ENCODE peak calls at places on chromosomes 13 and 19, in seven cellular contexts. G is neural crest cell; N is IMR-90; P is RWPE1; X is progenitor cell of endocrine pancreas; S is left colon; Y is CD4-positive, alpha-beta T cell. W is an unnamed sample.

GRCh38 chr19:1354496-1355257 is 29.0 kb upstream of the NDUFS7 start:
- DNase-seq in G (peak; percentile 81), N (peak; percentile 80), P (peak; percentile 94), X (peak; percentile 89), S (peak; percentile 85), Y (peak; percentile 76), W (peak; percentile 86)

GRCh38 chr19:40607311-40607871 is 6.2 kb downstream of the LTBP4 start:
- DNase-seq in G (no peak), N (no peak), P (no peak), X (no peak), S (peak; percentile 84), Y (no peak), W (no peak)

GRCh38 chr13:46753137-46753536 is 43.8 kb downstream of the ESD start:
- DNase-seq in G (no peak), N (no peak), P (no peak), X (no peak), S (no peak), Y (no peak), W (no peak)

GRCh38 chr19:7729831-7730285 is 2.1 kb downstream of the CLEC4G start:
- DNase-seq in G (no peak), N (no peak), P (no peak), X (no peak), S (no peak), Y (no peak), W (no peak)

GRCh38 chr19:8004723-8005513 is 523 bp downstream of the ELAVL1 start:
- DNase-seq in G (peak; percentile 9), N (peak; percentile 21), P (no peak), X (no peak), S (no peak), Y (no peak), W (no peak)

GRCh38 chr13:102903659-102904407 is 58.0 kb downstream of the ERCC5 start:
- DNase-seq in G (peak; percentile 6), N (peak; percentile 18), P (peak; percentile 33), X (no peak), S (no peak), Y (no peak), W (no peak)

GRCh38 chr19:50658438-50659317 is 9.4 kb downstream of the C19orf81 start:
- DNase-seq in G (peak; percentile 85), N (peak; percentile 64), P (peak; percentile 89), X (peak; percentile 83), S (no peak), Y (peak; percentile 16), W (peak; percentile 84)

GRCh38 chr19:40416918-40417713 is 3.9 kb upstream of the PRX start:
- DNase-seq in G (no peak), N (peak; percentile 35), P (no peak), X (no peak), S (no peak), Y (no peak), W (no peak)

GRCh38 chr19:3270908-3271307 is 46.4 kb downstream of the CELF5 start:
- DNase-seq in G (peak; percentile 62), N (peak; percentile 45), P (peak; percentile 53), X (no peak), S (no peak), Y (peak; percentile 56), W (peak; percentile 83)

GRCh38 chr13:43757266-43757665 is 29.5 kb downstream of the ENOX1 start:
- DNase-seq in G (no peak), N (no peak), P (no peak), X (no peak), S (no peak), Y (no peak), W (no peak)

GRCh38 chr13:93234459-93234858 is 7.9 kb downstream of the GPC6 start:
- DNase-seq in G (no peak), N (no peak), P (no peak), X (no peak), S (no peak), Y (no peak), W (no peak)

GRCh38 chr13:24141333-24141910 is 19.1 kb upstream of the SPATA13 start:
- DNase-seq in G (no peak), N (peak; percentile 33), P (no peak), X (no peak), S (no peak), Y (no peak), W (no peak)

GRCh38 chr13:106752584-106753202 is 184.8 kb upstream of the ARGLU1 start:
- DNase-seq in G (no peak), N (no peak), P (no peak), X (no peak), S (no peak), Y (no peak), W (no peak)

GRCh38 chr19:33214621-33215020 is 11.0 kb downstream of the SLC7A10 start:
- DNase-seq in G (peak; percentile 37), N (peak; percentile 35), P (no peak), X (no peak), S (no peak), Y (no peak), W (no peak)

GRCh38 chr13:52785721-52786120 is 46.1 kb upstream of the CNMD start:
- DNase-seq in G (no peak), N (no peak), P (no peak), X (no peak), S (no peak), Y (no peak), W (no peak)

GRCh38 chr19:16342002-16342715 is 17.5 kb downstream of the KLF2 start:
- DNase-seq in G (no peak), N (no peak), P (no peak), X (no peak), S (no peak), Y (no peak), W (no peak)

GRCh38 chr19:35040826-35041547 is 534 bp upstream of the HPN start:
- DNase-seq in G (peak; percentile 51), N (no peak), P (no peak), X (peak; percentile 48), S (peak; percentile 77), Y (peak; percentile 21), W (peak; percentile 59)

GRCh38 chr19:15779756-15780476 is 7.5 kb upstream of the OR10H5 start:
- DNase-seq in G (no peak), N (no peak), P (peak; percentile 20), X (no peak), S (peak; percentile 54), Y (no peak), W (peak; percentile 77)